ENCODE peak calls at places on chromosomes 1 and 21, in nine cellular contexts. Q, S, Y, G, M, J, Z, I and R are unnamed samples.

GRCh38 chr1:178513278-178513983 is 522 bp downstream of the TEX35 start:
- DNase-seq in Q (no peak), S (peak), Y (no peak), G (peak), M (no peak), J (peak), Z (no peak), I (peak), R (peak)

GRCh38 chr21:25427828-25428227 is 179.5 kb downstream of the MRPL39 start:
- DNase-seq in Q (no peak), S (no peak), Y (no peak), G (no peak), M (no peak), J (no peak), Z (no peak), I (no peak), R (no peak)

GRCh38 chr21:42565886-42566523 is 52.4 kb downstream of the SLC37A1 start:
- DNase-seq in Q (peak), S (no peak), Y (no peak), G (no peak), M (no peak), J (no peak), Z (peak), I (peak), R (no peak)

GRCh38 chr1:13899856-13900255 is 199.9 kb downstream of the PRDM2 start:
- DNase-seq in Q (no peak), S (no peak), Y (no peak), G (no peak), M (no peak), J (no peak), Z (no peak), I (no peak), R (peak)

GRCh38 chr1:230773396-230774033 is 26.3 kb downstream of the CAPN9 start:
- DNase-seq in Q (no peak), S (no peak), Y (no peak), G (no peak), M (no peak), J (no peak), Z (no peak), I (no peak), R (no peak)

GRCh38 chr1:92087542-92087941 is 7.4 kb downstream of the BTBD8 start:
- DNase-seq in Q (no peak), S (no peak), Y (no peak), G (peak), M (no peak), J (no peak), Z (no peak), I (no peak), R (no peak)

GRCh38 chr1:107863342-107863741 is 101.6 kb downstream of the VAV3 start:
- DNase-seq in Q (no peak), S (no peak), Y (no peak), G (no peak), M (no peak), J (no peak), Z (no peak), I (no peak), R (no peak)

GRCh38 chr1:73832276-73832825 is 365.6 kb downstream of the LRRIQ3 start:
- DNase-seq in Q (no peak), S (no peak), Y (no peak), G (peak), M (no peak), J (no peak), Z (no peak), I (no peak), R (no peak)

GRCh38 chr1:217253985-217254384 is 376.9 kb downstream of the GPATCH2 start:
- DNase-seq in Q (no peak), S (no peak), Y (no peak), G (no peak), M (no peak), J (no peak), Z (no peak), I (no peak), R (no peak)

GRCh38 chr1:150551049-150551783 is 2.0 kb downstream of the ADAMTSL4 start:
- DNase-seq in Q (no peak), S (no peak), Y (no peak), G (no peak), M (no peak), J (no peak), Z (no peak), I (peak), R (peak)

GRCh38 chr1:109167114-109167513 is 46.6 kb upstream of the SARS1 start:
- DNase-seq in Q (no peak), S (no peak), Y (no peak), G (no peak), M (no peak), J (no peak), Z (no peak), I (no peak), R (no peak)

GRCh38 chr1:239719642-239720258 is 333.4 kb downstream of the CHRM3 start:
- DNase-seq in Q (no peak), S (no peak), Y (peak), G (no peak), M (no peak), J (no peak), Z (no peak), I (no peak), R (no peak)

GRCh38 chr1:29356663-29357062 is 120.3 kb downstream of the PTPRU start:
- DNase-seq in Q (no peak), S (no peak), Y (no peak), G (no peak), M (no peak), J (no peak), Z (no peak), I (no peak), R (no peak)

GRCh38 chr1:67719329-67720196 is 34.6 kb downstream of the GADD45A start:
- DNase-seq in Q (no peak), S (no peak), Y (no peak), G (no peak), M (no peak), J (no peak), Z (no peak), I (no peak), R (no peak)

GRCh38 chr1:201890806-201891450 is 2.2 kb downstream of the SHISA4 start:
- DNase-seq in Q (no peak), S (no peak), Y (no peak), G (no peak), M (no peak), J (no peak), Z (no peak), I (no peak), R (no peak)

GRCh38 chr1:212777166-212777565 is 14.4 kb downstream of the NSL1 start:
- DNase-seq in Q (no peak), S (no peak), Y (no peak), G (no peak), M (no peak), J (no peak), Z (no peak), I (no peak), R (no peak)

GRCh38 chr21:17925900-17926299 is 106.7 kb upstream of the C21orf91 start:
- DNase-seq in Q (no peak), S (peak), Y (no peak), G (peak), M (no peak), J (no peak), Z (no peak), I (no peak), R (peak)

GRCh38 chr1:97441966-97442365 is 478.9 kb downstream of the DPYD start:
- DNase-seq in Q (no peak), S (no peak), Y (no peak), G (no peak), M (no peak), J (no peak), Z (no peak), I (no peak), R (no peak)

GRCh38 chr21:33954395-33954794 is 38.8 kb upstream of the ATP5PO start:
- DNase-seq in Q (no peak), S (no peak), Y (no peak), G (no peak), M (no peak), J (no peak), Z (no peak), I (no peak), R (no peak)

GRCh38 chr21:16279658-16280581 is 550.1 kb downstream of the USP25 start:
- DNase-seq in Q (peak), S (peak), Y (no peak), G (peak), M (no peak), J (peak), Z (peak), I (no peak), R (peak)

DNA sequence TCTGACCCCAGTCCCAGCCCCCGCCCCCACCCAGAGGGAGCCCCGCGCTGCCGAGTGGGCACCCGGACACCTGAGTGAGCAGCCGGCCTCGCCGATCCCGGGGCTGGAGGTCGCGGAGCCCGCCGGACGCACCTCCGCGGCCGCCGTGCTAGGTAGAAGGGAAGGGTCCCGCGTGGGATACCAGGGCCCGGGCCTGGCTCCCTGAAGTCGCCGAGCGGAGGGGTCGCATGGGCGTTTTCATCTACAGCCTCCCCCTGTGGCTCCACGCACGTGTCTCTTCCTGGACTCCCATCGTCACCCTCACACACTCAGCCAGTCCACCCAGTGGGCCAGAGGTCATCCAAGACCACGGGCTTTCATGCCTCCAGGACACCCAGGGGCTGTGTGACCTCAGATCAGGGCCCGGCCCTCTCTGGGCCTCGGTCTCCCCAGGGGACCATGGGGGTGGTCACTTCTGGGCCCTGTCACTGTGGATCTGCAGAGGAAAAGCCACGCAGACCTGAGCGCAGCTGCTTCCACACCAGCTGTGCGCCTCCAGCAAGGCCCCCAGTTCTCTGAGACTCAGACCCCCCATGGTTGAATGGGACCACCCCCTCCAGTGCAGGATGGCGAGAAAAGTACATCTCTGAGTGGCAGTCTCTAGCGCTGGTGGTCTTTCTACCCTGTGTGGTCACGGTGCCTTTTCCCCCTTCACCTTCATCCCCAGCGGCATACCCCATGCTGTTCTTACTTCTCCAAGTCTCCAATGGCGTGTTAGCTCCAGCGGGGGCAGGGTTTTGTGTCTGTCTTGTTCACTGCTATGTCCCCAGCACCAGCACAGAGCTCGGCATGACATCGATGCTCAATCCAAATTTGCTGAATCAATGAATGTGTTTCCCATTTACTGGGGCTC is 574 bp upstream of the SDC3 start:
- DNase-seq in Q (no peak), S (no peak), Y (no peak), G (no peak), M (no peak), J (peak), Z (peak), I (peak), R (no peak)
- H3K4me3 ChIP-seq in Q (peak), S (peak), Y (peak), G (peak), M (peak), J (peak), Z (peak), I (peak), R (peak)

DNA sequence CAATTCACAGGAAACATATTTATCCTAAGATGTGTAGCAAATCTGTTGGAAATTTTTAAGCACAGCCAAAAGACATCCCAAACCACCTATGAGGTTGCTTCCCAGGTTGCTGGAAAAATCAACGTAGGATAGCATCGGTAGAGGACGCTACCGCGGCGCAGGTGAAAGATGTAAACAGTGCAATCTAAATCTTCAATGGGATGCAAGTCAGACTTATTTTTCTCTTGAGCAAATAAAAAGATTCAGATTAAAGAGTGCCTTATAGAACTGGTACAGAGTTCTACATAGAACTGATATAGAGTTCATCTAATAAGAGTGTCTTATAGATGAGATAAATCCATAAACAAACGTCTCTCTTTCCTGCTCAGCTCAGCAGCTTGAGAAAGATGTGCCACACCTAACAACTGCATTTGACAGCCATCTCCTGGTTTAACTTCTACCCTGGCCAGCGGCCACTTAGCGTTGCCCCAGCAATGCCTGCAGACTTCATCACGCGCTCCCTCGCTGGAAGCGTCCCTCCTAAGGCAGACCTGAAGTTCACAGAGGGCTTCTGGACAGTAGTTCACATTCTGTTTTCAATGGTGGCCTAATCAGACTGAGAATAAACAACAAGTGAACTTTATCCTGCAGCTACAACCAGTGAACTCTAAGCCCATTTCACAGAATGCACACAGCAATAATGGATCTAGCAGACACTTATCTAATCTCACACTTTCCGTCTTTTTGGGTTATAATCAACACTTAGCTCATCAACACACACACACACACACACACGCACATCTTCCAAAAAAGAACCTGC is 164.5 kb downstream of the TOMM20 start:
- DNase-seq in Q (no peak), S (no peak), Y (no peak), G (no peak), M (peak), J (peak), Z (no peak), I (no peak), R (no peak)
- H3K4me3 ChIP-seq in Q (no peak), S (no peak), Y (peak), G (no peak), M (no peak), J (no peak), Z (no peak), I (no peak), R (no peak)

GRCh38 chr21:30829659-30830058 is at the start of gene KRTAP7-1:
- DNase-seq in Q (no peak), S (no peak), Y (no peak), G (no peak), M (no peak), J (no peak), Z (no peak), I (no peak), R (no peak)

DNA sequence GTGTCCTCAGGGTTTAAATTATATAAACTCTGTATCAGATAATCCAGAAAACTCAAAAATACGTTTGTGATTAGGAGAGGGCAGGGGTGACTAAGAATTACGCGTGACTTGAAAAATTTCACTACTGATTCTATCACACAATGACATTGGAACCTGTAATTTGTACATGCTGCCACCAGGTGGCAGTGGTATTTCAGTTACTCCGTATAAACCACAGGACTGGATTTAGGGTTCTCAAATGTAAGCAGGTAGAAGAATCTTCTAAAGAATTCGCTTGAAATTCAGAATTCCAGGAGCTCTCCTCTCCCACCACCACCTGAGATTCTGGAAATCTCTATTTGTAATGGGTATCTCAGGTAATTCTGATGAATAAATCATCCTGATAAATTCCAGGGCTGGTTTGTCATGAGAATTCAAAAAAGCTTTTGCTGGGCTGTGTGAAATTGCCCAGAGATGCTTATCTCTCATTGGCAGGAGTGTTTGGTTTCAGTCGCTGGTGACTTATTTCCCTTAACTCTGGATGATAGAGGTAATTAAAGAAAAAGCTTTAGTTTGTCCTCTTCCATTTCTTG is 1.7 kb upstream of the KRTAP7-1 start:
- DNase-seq in Q (no peak), S (no peak), Y (peak), G (no peak), M (no peak), J (no peak), Z (no peak), I (no peak), R (peak)
- H3K4me3 ChIP-seq in Q (no peak), S (no peak), Y (no peak), G (no peak), M (no peak), J (no peak), Z (no peak), I (no peak), R (no peak)

GRCh38 chr1:234718509-234719453 is 108.8 kb upstream of the IRF2BP2 start:
- DNase-seq in Q (no peak), S (no peak), Y (no peak), G (no peak), M (no peak), J (no peak), Z (no peak), I (no peak), R (no peak)
- H3K4me3 ChIP-seq in Q (no peak), S (no peak), Y (no peak), G (no peak), M (no peak), J (no peak), Z (no peak), I (no peak), R (no peak)

GRCh38 chr1:205936846-205937707 is 6.2 kb downstream of the SLC26A9 start:
- DNase-seq in Q (peak), S (peak), Y (no peak), G (peak), M (no peak), J (no peak), Z (no peak), I (no peak), R (peak)
- H3K4me3 ChIP-seq in Q (no peak), S (no peak), Y (no peak), G (no peak), M (no peak), J (no peak), Z (no peak), I (no peak), R (no peak)

GRCh38 chr1:203507836-203508235 is 13.9 kb downstream of the OPTC start:
- DNase-seq in Q (no peak), S (no peak), Y (no peak), G (no peak), M (no peak), J (no peak), Z (no peak), I (no peak), R (no peak)

GRCh38 chr1:203507227-203507626 is 13.3 kb downstream of the OPTC start:
- DNase-seq in Q (no peak), S (peak), Y (no peak), G (no peak), M (no peak), J (no peak), Z (peak), I (peak), R (peak)

GRCh38 chr1:203505526-203506189 is 11.7 kb downstream of the OPTC start:
- DNase-seq in Q (no peak), S (peak), Y (no peak), G (no peak), M (no peak), J (no peak), Z (no peak), I (peak), R (peak)

GRCh38 chr1:203506821-203507220 is 12.9 kb downstream of the OPTC start:
- DNase-seq in Q (no peak), S (no peak), Y (no peak), G (no peak), M (no peak), J (no peak), Z (no peak), I (peak), R (no peak)

GRCh38 chr1:203508463-203508862 is 14.5 kb downstream of the OPTC start:
- DNase-seq in Q (no peak), S (no peak), Y (no peak), G (no peak), M (no peak), J (peak), Z (peak), I (peak), R (no peak)
- H3K4me3 ChIP-seq in Q (no peak), S (no peak), Y (no peak), G (no peak), M (no peak), J (no peak), Z (no peak), I (no peak), R (no peak)